ENCODE peak calls at places on chromosomes 2 and 18, in ten cellular contexts. F is GM12892; N is frontal cortex; Z is ELR; Q is activated T-cell treated with anti-CD3 and anti-CD28 coated beads for 48 hours; S is activated CD8-positive, alpha-beta memory T cell treated with anti-CD3 and anti-CD28 coated beads, Interleukin-2, amount 50 U/mL, for 48 hours; H is stimulated activated naive CD8-positive, alpha-beta T cell treated with anti-CD3 and anti-CD28 coated beads, Interleukin-15, Interleukin-2, amounts not matched to agents 100 U/mL and 50 U/mL, for 24 hours; J is astrocyte of the spinal cord; T is erythroblast; R is activated naive CD8-positive, alpha-beta T cell treated with anti-CD3 and anti-CD28 coated beads, Interleukin-2, amount 50 U/mL, for 16 hours. C is an unnamed sample.

GRCh38 chr2:115634578-115634977 is 1192.1 kb downstream of the DPP10 start:
- DNase-seq in R (no peak), S (no peak), H (no peak), Q (no peak), T (no peak), N (no peak), Z (no peak), J (no peak), F (no peak), C (no peak)

GRCh38 chr2:148459300-148459891 is 185.2 kb upstream of the EPC2 start:
- DNase-seq in J (no peak), S (no peak), F (no peak), Z (no peak), N (no peak), Q (no peak), H (no peak), R (no peak), T (no peak), C (no peak)

GRCh38 chr2:99854236-99854852 is 288.0 kb downstream of the AFF3 start:
- DNase-seq in S (no peak), J (no peak), Q (no peak), H (no peak), F (no peak), Z (no peak), N (no peak), R (no peak), T (no peak), C (no peak)

GRCh38 chr18:58755304-58756010 is 84.2 kb downstream of the MALT1 start:
- DNase-seq in S (no peak), R (no peak), Z (peak; percentile 28), F (no peak), J (no peak), T (no peak), H (no peak), Q (no peak), N (no peak), C (no peak)

GRCh38 chr2:43228782-43229659 is 2.6 kb upstream of the ZFP36L2 start:
- DNase-seq in N (no peak), T (peak; percentile 44), Z (no peak), S (no peak), F (no peak), J (peak; percentile 43), H (peak; percentile 30), R (no peak), Q (no peak), C (no peak)

GRCh38 chr2:176114120-176114929 is 2.3 kb upstream of the HOXD10 start:
- DNase-seq in J (no peak), Q (no peak), R (no peak), S (peak; percentile 23), T (no peak), F (no peak), H (no peak), Z (no peak), N (no peak), C (no peak)

GRCh38 chr2:112706170-112706664 is 14.6 kb upstream of the NT5DC4 start:
- DNase-seq in J (peak; percentile 66), Q (peak; percentile 64), F (no peak), N (no peak), H (peak; percentile 72), T (peak; percentile 93), Z (peak; percentile 84), S (peak; percentile 83), R (no peak), C (peak; percentile 97)

GRCh38 chr2:26558271-26559043 is 80.5 kb upstream of the OTOF start:
- DNase-seq in R (no peak), N (no peak), J (peak; percentile 3), Q (no peak), Z (no peak), S (no peak), F (no peak), H (no peak), T (no peak), C (no peak)

GRCh38 chr2:110993557-110994231 is 127.0 kb upstream of the BCL2L11 start:
- DNase-seq in J (no peak), Q (no peak), H (peak; percentile 13), S (no peak), T (no peak), Z (no peak), F (no peak), R (no peak), N (no peak), C (no peak)

GRCh38 chr2:190881480-190882326 is 1.1 kb downstream of the GLS start:
- DNase-seq in S (peak; percentile 84), H (peak; percentile 72), J (peak; percentile 72), Q (peak; percentile 57), R (peak; percentile 33), T (peak; percentile 84), N (peak; percentile 38), Z (peak; percentile 88), F (peak; percentile 26), C (peak; percentile 92)

GRCh38 chr2:63698825-63699548 is 110.2 kb downstream of the MDH1 start:
- DNase-seq in J (peak; percentile 77), Q (no peak), H (no peak), F (no peak), T (peak; percentile 12), Z (peak; percentile 90), S (no peak), N (peak; percentile 24), R (no peak), C (peak; percentile 64)

GRCh38 chr2:39215545-39215944 is 28.2 kb downstream of the CDKL4 start:
- DNase-seq in R (no peak), S (no peak), Z (no peak), F (no peak), Q (no peak), J (no peak), T (no peak), N (no peak), H (no peak), C (no peak)

GRCh38 chr2:12702661-12703121 is 14.0 kb upstream of the TRIB2 start:
- DNase-seq in N (no peak), T (no peak), S (no peak), Q (no peak), J (peak; percentile 93), H (no peak), F (no peak), R (no peak), Z (peak; percentile 83), C (no peak)

GRCh38 chr18:12246849-12247808 is 7.0 kb upstream of the CIDEA start:
- DNase-seq in R (no peak), J (no peak), N (no peak), Z (peak; percentile 29), H (no peak), F (no peak), T (peak; percentile 47), S (no peak), Q (no peak), C (peak; percentile 19)

GRCh38 chr2:150596071-150596470 is 108.6 kb upstream of the RND3 start:
- DNase-seq in Q (no peak), J (peak; percentile 27), H (no peak), F (no peak), Z (no peak), T (no peak), R (no peak), N (no peak), S (no peak), C (no peak)

GRCh38 chr18:26546875-26547301 is 1.5 kb downstream of the KCTD1 start:
- DNase-seq in T (no peak), H (no peak), J (no peak), S (no peak), Z (no peak), N (no peak), Q (no peak), R (no peak), F (no peak), C (no peak)

GRCh38 chr2:42756150-42756549 is 7.8 kb downstream of the OXER1 start:
- DNase-seq in Q (no peak), S (no peak), R (no peak), Z (no peak), F (no peak), T (no peak), H (no peak), J (no peak), N (no peak), C (no peak)

GRCh38 chr2:218881744-218882462 is 1.3 kb downstream of the WNT10A start:
- DNase-seq in F (no peak), T (no peak), Q (no peak), S (no peak), Z (no peak), R (no peak), N (no peak), H (no peak), J (no peak), C (no peak)

GRCh38 chr2:218030409-218031195 is 27.8 kb upstream of the TNS1 start:
- DNase-seq in H (no peak), R (no peak), N (no peak), S (peak; percentile 40), T (no peak), Z (no peak), Q (no peak), F (no peak), J (no peak), C (no peak)

GRCh38 chr2:9060819-9061218 is 57.3 kb upstream of the MBOAT2 start:
- DNase-seq in Z (no peak), H (no peak), N (no peak), R (no peak), S (no peak), J (no peak), F (no peak), Q (no peak), T (no peak), C (no peak)

GRCh38 chr2:119484834-119485233 is 39.4 kb downstream of the SCTR start:
- DNase-seq in T (no peak), Q (no peak), Z (no peak), H (no peak), J (no peak), S (no peak), R (no peak), F (no peak), N (no peak), C (no peak)

GRCh38 chr2:231399853-231400667 is 4.5 kb downstream of the B3GNT7 start:
- DNase-seq in H (no peak), S (no peak), R (no peak), Z (peak; percentile 76), Q (no peak), T (peak; percentile 59), F (no peak), J (no peak), N (no peak), C (peak; percentile 27)

GRCh38 chr2:119749405-119750066 is 10.2 kb upstream of the PTPN4 start:
- DNase-seq in R (no peak), N (no peak), J (peak; percentile 82), H (no peak), Q (no peak), Z (peak; percentile 79), T (no peak), F (no peak), S (no peak), C (no peak)

GRCh38 chr18:5962362-5962761 is 67.0 kb upstream of the TMEM200C start:
- DNase-seq in N (no peak), T (no peak), F (no peak), J (no peak), Q (no peak), H (no peak), Z (no peak), R (no peak), S (no peak), C (no peak)

GRCh38 chr2:207558106-207558505 is 28.3 kb downstream of the CREB1 start:
- DNase-seq in R (no peak), J (peak; percentile 72), S (no peak), F (no peak), Q (no peak), H (no peak), T (no peak), Z (peak; percentile 93), N (no peak), C (peak; percentile 12)

GRCh38 chr2:18991177-18992168 is 366.9 kb downstream of the OSR1 start:
- DNase-seq in Q (no peak), N (no peak), R (no peak), F (no peak), H (no peak), T (no peak), J (peak; percentile 74), S (no peak), Z (peak; percentile 47), C (no peak)

GRCh38 chr2:216534809-216535208 is 36.2 kb downstream of the RPL37A start:
- DNase-seq in S (no peak), H (no peak), T (no peak), Q (no peak), Z (no peak), F (no peak), J (peak; percentile 20), N (no peak), R (no peak), C (no peak)

GRCh38 chr18:37042381-37042780 is 213.5 kb downstream of the KIAA1328 start:
- DNase-seq in R (no peak), N (no peak), S (no peak), H (no peak), T (no peak), Q (no peak), J (no peak), Z (no peak), F (no peak), C (no peak)

C was measured in OCI-M1.